ENCODE peak calls at places on chromosomes 2 and 18, in six cellular contexts. S, W, A, D, R and P are unnamed samples.

GRCh38 chr2:159516241-159516758 is 100.0 kb downstream of the BAZ2B start:
- DNase-seq in S (no peak), W (no peak), A (peak; percentile 5), D (no peak), R (peak; percentile 39), P (no peak)

GRCh38 chr2:8009010-8009597 is 672.8 kb upstream of the ID2 start:
- DNase-seq in S (no peak), W (no peak), A (peak; percentile 53), D (no peak), R (peak; percentile 18), P (no peak)

GRCh38 chr2:168730391-168730790 is 72.0 kb upstream of the NOSTRIN start:
- DNase-seq in S (no peak), W (no peak), A (no peak), D (no peak), R (no peak), P (no peak)

GRCh38 chr2:148756292-148756975 is 111.9 kb downstream of the EPC2 start:
- DNase-seq in S (no peak), W (no peak), A (peak; percentile 50), D (no peak), R (peak; percentile 18), P (no peak)

GRCh38 chr2:230751062-230751461 is 38.4 kb downstream of the CAB39 start:
- DNase-seq in S (no peak), W (no peak), A (peak; percentile 64), D (no peak), R (peak; percentile 76), P (no peak)

GRCh38 chr2:241636182-241636982 is 576 bp downstream of the THAP4 start:
- DNase-seq in S (peak; percentile 18), W (peak; percentile 77), A (no peak), D (peak; percentile 76), R (no peak), P (peak; percentile 64)

GRCh38 chr18:37889963-37890362 is 324.4 kb upstream of the CELF4 start:
- DNase-seq in S (no peak), W (no peak), A (no peak), D (no peak), R (no peak), P (no peak)

GRCh38 chr18:63025251-63025710 is 294.3 kb downstream of the BCL2 start:
- DNase-seq in S (no peak), W (no peak), A (no peak), D (no peak), R (peak; percentile 4), P (no peak)

GRCh38 chr18:78720456-78721250 is 259.0 kb upstream of the SALL3 start:
- DNase-seq in S (no peak), W (peak; percentile 53), A (no peak), D (peak; percentile 41), R (no peak), P (no peak)

GRCh38 chr2:85763831-85764230 is 10.0 kb downstream of the ATOH8 start:
- DNase-seq in S (no peak), W (no peak), A (no peak), D (peak; percentile 51), R (no peak), P (no peak)

GRCh38 chr2:73033142-73033765 is 38.3 kb downstream of the SFXN5 start:
- DNase-seq in S (no peak), W (no peak), A (no peak), D (no peak), R (no peak), P (no peak)

GRCh38 chr2:908568-908967 is 42.1 kb upstream of the SNTG2 start:
- DNase-seq in S (no peak), W (no peak), A (no peak), D (no peak), R (no peak), P (no peak)

GRCh38 chr2:11802782-11803191 is 56.4 kb downstream of the LPIN1 start:
- DNase-seq in S (no peak), W (no peak), A (peak; percentile 29), D (no peak), R (peak; percentile 76), P (no peak)

GRCh38 chr2:133967326-133967725 is 286.5 kb upstream of the MGAT5 start:
- DNase-seq in S (no peak), W (no peak), A (no peak), D (no peak), R (no peak), P (no peak)

GRCh38 chr2:188852752-188853151 is 121.4 kb upstream of the COL3A1 start:
- DNase-seq in S (no peak), W (no peak), A (no peak), D (no peak), R (peak; percentile 62), P (no peak)

GRCh38 chr18:64240301-64240700 is 91.4 kb upstream of the LINC00305 start:
- DNase-seq in S (no peak), W (no peak), A (no peak), D (no peak), R (no peak), P (no peak)

GRCh38 chr18:70132999-70133398 is 72.5 kb downstream of the RTTN start:
- DNase-seq in S (no peak), W (no peak), A (peak; percentile 87), D (no peak), R (peak; percentile 68), P (no peak)

GRCh38 chr2:160680294-160680693 is 186.7 kb upstream of the RBMS1 start:
- DNase-seq in S (no peak), W (no peak), A (peak; percentile 20), D (no peak), R (no peak), P (no peak)

DNA sequence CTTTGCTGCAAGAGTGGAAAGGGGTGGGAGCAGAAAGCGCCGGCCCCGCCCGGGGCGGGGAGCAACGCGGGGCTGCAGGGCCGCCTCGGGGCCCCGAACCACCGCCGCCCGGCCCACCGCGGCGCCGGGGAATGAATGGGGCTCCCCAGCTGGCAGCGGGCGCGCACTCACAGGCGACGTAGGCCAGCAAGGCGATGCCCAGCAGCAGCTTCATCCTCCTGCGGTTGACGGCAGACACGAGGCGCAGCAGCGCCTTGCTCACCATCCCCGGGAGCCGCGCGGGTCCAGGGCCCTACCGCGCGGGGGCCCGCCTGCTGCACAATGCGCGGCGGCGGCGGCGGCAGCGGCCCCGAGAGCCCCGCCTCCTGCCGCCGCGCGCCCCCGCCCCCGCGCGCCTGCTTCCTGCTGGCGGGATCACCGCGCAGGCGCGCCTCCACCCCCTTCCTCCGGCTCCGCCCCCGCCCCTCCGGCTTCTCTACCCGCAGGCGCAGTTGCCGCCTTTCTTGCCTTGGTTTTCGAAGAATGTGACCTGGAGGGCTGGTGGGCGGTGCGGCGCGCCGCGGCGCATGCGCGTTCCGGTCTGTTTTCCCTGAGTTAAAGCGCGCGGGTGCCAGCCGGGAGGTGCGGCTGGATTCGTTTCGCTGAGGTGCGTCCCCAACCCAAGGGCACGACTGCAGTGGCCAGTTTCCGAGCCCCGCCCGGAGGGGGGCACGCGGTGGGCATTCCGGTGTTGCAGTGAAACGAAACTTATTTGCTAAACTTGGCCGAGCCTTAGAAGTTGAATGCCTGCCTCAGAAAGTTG is at the start of gene UXS1:
- DNase-seq in S (peak; percentile 96), W (peak; percentile 99), A (peak; percentile 96), D (peak; percentile 98), R (peak; percentile 98), P (peak; percentile 98)
- TF ChIP-seq CTCF in S (no peak), W (no peak), A (no peak), D (no peak), R (no peak), P (no peak)

DNA sequence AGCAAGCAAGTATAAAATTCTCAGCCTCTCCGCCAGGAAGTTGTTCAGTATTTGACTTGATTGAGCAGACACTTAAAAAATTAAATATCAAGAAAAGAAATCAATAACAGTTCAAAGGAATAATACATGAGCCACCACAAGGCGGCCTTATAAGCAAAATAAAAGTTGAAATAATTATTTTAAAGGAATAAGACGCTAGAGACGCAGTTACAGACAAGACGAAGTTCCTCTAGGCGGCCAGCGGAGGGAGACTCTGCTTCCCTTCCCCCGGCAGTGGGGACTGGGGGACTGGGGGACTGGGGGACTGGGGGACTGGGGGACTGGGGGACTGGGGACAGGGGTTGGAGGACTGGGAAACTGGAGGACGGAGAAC is 524 bp downstream of the CCDC178 start:
- DNase-seq in S (peak; percentile 52), W (no peak), A (peak; percentile 42), D (peak; percentile 58), R (peak; percentile 70), P (peak; percentile 30)
- TF ChIP-seq CTCF in S (peak; percentile 73), W (peak; percentile 44), A (peak; percentile 76), D (peak; percentile 40), R (peak; percentile 57), P (peak; percentile 55)

GRCh38 chr18:22219568-22220355 is 50.4 kb downstream of the GATA6 start:
- DNase-seq in S (no peak), W (no peak), A (no peak), D (no peak), R (no peak), P (no peak)
- TF ChIP-seq CTCF in S (no peak), W (no peak), A (peak; percentile 3), D (peak; percentile 15), R (peak; percentile 20), P (no peak)

GRCh38 chr18:11980148-11980554 is 1.2 kb upstream of the IMPA2 start:
- DNase-seq in S (no peak), W (no peak), A (peak; percentile 43), D (no peak), R (no peak), P (no peak)

GRCh38 chr18:11981383-11981632 is at the start of gene IMPA2:
- DNase-seq in S (no peak), W (no peak), A (no peak), D (no peak), R (no peak), P (no peak)

GRCh38 chr18:11981633-11982366 is 493 bp downstream of the IMPA2 start:
- DNase-seq in S (peak; percentile 43), W (no peak), A (no peak), D (peak; percentile 82), R (no peak), P (peak; percentile 55)

GRCh38 chr18:11982981-11983380 is 1.7 kb downstream of the IMPA2 start:
- DNase-seq in S (no peak), W (no peak), A (no peak), D (no peak), R (no peak), P (no peak)

DNA sequence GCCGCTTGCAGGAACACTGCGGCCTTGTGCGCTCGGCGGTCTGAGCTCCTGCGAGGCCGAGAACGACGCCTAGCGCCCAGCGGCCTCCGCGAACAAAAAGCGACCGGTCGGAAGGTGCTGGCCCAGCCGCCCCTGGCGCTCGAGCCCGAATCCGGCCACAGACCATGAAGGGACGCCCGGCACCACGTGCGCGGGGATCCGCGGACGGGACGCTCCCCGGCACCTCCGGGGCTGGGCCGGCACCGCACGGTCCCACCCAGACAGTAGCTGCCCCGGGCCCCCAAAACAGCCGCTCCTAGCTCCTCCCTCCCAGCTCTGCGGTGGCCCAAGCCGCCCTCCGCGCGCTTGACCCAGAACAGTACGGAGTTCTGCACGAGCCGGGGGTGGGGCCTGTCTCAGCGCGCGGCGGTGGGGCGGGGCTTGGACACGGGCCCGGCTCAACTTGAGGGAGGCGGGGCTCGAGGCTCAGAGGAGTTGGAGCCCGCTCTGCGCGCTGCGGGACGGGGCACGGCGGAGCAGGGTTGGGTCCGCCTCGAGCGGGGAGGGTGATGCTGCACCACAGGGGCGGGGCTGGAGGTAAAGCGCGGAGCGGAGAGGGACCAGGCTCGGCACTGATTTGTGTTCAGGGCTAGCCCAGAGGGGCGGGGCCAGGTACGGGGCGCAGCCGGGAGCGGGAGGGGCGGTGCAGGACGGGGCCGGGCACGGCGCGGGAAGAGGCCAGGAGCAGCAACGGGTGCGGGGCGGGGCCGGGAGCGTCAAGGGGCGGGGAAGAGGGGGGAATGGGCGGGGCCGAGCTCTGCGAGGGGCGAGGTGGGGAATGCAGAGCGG is 538 bp upstream of the IMPA2 start:
- DNase-seq in S (peak; percentile 98), W (peak; percentile 100), A (peak; percentile 92), D (peak; percentile 100), R (peak; percentile 99), P (peak; percentile 100)
- TF ChIP-seq CTCF in S (no peak), W (no peak), A (peak; percentile 20), D (no peak), R (peak; percentile 3), P (no peak)